ENCODE peak calls at places on chromosome 18, in eight cellular contexts. L is DMS 273 treated with DMSO at 0.1 percent for 48 hours; I is stimulated activated CD8-positive, alpha-beta memory T cell treated with anti-CD3 and anti-CD28 coated beads, Interleukin-15, amount 100 ng/mL, for 24 hours; U is NCI-H2171; B is pancreas; H is T-helper 9 cell; F is fibroblast of mammary gland; D is thoracic aorta. P is an unnamed sample.

GRCh38 chr18:59040770-59041148 is 98.9 kb upstream of the SEC11C start:
- DNase-seq in I (no peak), F (no peak), H (no peak), B (no peak), L (no peak), D (no peak), U (no peak), P (no peak)

GRCh38 chr18:61589724-61590065 is 256.5 kb downstream of the CDH20 start:
- DNase-seq in F (peak), H (no peak), I (no peak), D (no peak), B (no peak), L (no peak), U (no peak), P (no peak)

GRCh38 chr18:34083910-34084309 is 140.8 kb downstream of the NOL4 start:
- DNase-seq in D (no peak), B (no peak), U (no peak), I (no peak), L (no peak), H (no peak), F (no peak), P (no peak)

GRCh38 chr18:70490008-70490933 is 201.4 kb downstream of the SOCS6 start:
- DNase-seq in F (peak), I (no peak), U (no peak), H (peak), B (peak), D (no peak), L (no peak), P (peak)

GRCh38 chr18:6249110-6249680 is 165.5 kb downstream of the L3MBTL4 start:
- DNase-seq in D (no peak), I (no peak), F (no peak), L (no peak), B (no peak), H (no peak), U (no peak), P (no peak)

GRCh38 chr18:9710037-9710436 is 1.9 kb downstream of the RAB31 start:
- DNase-seq in F (no peak), I (no peak), L (no peak), B (no peak), H (no peak), U (no peak), D (no peak), P (no peak)

GRCh38 chr18:12352188-12352587 is 24.8 kb downstream of the AFG3L2 start:
- DNase-seq in F (no peak), L (no peak), D (no peak), I (no peak), B (no peak), H (no peak), U (no peak), P (no peak)

GRCh38 chr18:60448487-60449267 is 76.1 kb upstream of the MC4R start:
- DNase-seq in D (no peak), F (no peak), H (no peak), I (no peak), U (no peak), B (no peak), L (no peak), P (no peak)

GRCh38 chr18:48790226-48790863 is 160.4 kb downstream of the SMAD7 start:
- DNase-seq in L (no peak), U (no peak), F (no peak), I (no peak), H (no peak), B (no peak), D (peak), P (no peak)

GRCh38 chr18:55251186-55251995 is 292.1 kb upstream of the CCDC68 start:
- DNase-seq in H (no peak), U (no peak), F (peak), B (no peak), D (no peak), L (no peak), I (no peak), P (no peak)

GRCh38 chr18:48548921-48549320 is 10.1 kb downstream of the CTIF start:
- DNase-seq in L (no peak), D (no peak), U (no peak), H (no peak), B (no peak), I (no peak), F (no peak), P (no peak)

GRCh38 chr18:25099838-25100393 is 252.1 kb downstream of the ZNF521 start:
- DNase-seq in D (no peak), F (peak), U (no peak), H (no peak), L (no peak), I (no peak), B (no peak), P (no peak)

GRCh38 chr18:22164337-22165048 is 4.9 kb upstream of the GATA6 start:
- DNase-seq in D (no peak), F (no peak), U (no peak), L (no peak), B (peak), H (no peak), I (no peak), P (no peak)

GRCh38 chr18:76524900-76525698 is 30.1 kb upstream of the ZNF516 start:
- DNase-seq in I (no peak), U (peak), F (peak), L (no peak), B (peak), H (no peak), D (no peak), P (peak)

P was measured in stromal cell of bone marrow.